ENCODE peak calls at places on chromosomes 3 and 15, in eight cellular contexts. Z is NCI-H345; C is brain microvascular endothelial cell; B is activated T-helper 1 cell treated with anti-CD3 and anti-CD28 coated beads, Interleukin-2, amount 50 U/mL, for 16 hours; R is fibroblast of villous mesenchyme; Y is GM23248; N is fibroblast of the aortic adventitia; L is Kasumi-1. I is an unnamed sample.

GRCh38 chr3:81393251-81393650 is 368.2 kb downstream of the GBE1 start:
- DNase-seq in Z (no peak), C (no peak), B (no peak), R (no peak), Y (peak; percentile 1), N (no peak), L (no peak), I (no peak)

GRCh38 chr3:147680820-147681488 is 271.8 kb downstream of the ZIC1 start:
- DNase-seq in Z (no peak), C (peak; percentile 7), B (no peak), R (no peak), Y (no peak), N (no peak), L (no peak), I (no peak)

GRCh38 chr3:139629033-139629432 is 48.7 kb downstream of the NMNAT3 start:
- DNase-seq in Z (no peak), C (peak; percentile 9), B (no peak), R (peak; percentile 14), Y (peak; percentile 5), N (no peak), L (peak; percentile 66), I (no peak)

GRCh38 chr3:119329551-119329950 is 35.4 kb downstream of the ARHGAP31 start:
- DNase-seq in Z (no peak), C (no peak), B (no peak), R (no peak), Y (no peak), N (no peak), L (no peak), I (no peak)

GRCh38 chr15:53978248-53978906 is at the start of gene UNC13C:
- DNase-seq in Z (peak; percentile 62), C (peak; percentile 7), B (no peak), R (no peak), Y (peak; percentile 3), N (peak; percentile 2), L (peak; percentile 31), I (peak; percentile 0)

GRCh38 chr3:29314727-29315088 is 33.8 kb downstream of the RBMS3 start:
- DNase-seq in Z (no peak), C (no peak), B (no peak), R (no peak), Y (peak; percentile 38), N (peak; percentile 60), L (no peak), I (peak; percentile 64)

GRCh38 chr15:46442901-46443590 is 808.2 kb downstream of the SQOR start:
- DNase-seq in Z (no peak), C (no peak), B (no peak), R (no peak), Y (peak; percentile 46), N (no peak), L (no peak), I (no peak)

GRCh38 chr3:156687023-156687422 is 12.6 kb downstream of the TIPARP start:
- DNase-seq in Z (no peak), C (no peak), B (no peak), R (peak; percentile 51), Y (peak; percentile 44), N (peak; percentile 21), L (no peak), I (no peak)